ENCODE peak calls at places on chromosomes 1 and 21, in seven cellular contexts. One of them, this sample, is unnamed.

GRCh38 chr1:154955039-154955717 is 721 bp downstream of the PBXIP1 start:
- DNase-seq in Calu3: no peak
- DNase-seq in astrocyte of the cerebellum: no peak
- DNase-seq in IMR-90: peak
- DNase-seq in GM12865: peak
- DNase-seq in OCI-LY7: peak
- DNase-seq in endothelial cell: peak
- DNase-seq in this sample: peak

GRCh38 chr1:239250353-239251035 is 135.9 kb upstream of the CHRM3 start:
- DNase-seq in Calu3: peak
- DNase-seq in OCI-LY7: no peak
- DNase-seq in IMR-90: no peak
- DNase-seq in GM12865: no peak
- DNase-seq in astrocyte of the cerebellum: no peak
- DNase-seq in endothelial cell: no peak
- DNase-seq in this sample: peak

GRCh38 chr1:206802401-206802800 is 30.1 kb upstream of the IL10 start:
- DNase-seq in IMR-90: no peak
- DNase-seq in astrocyte of the cerebellum: no peak
- DNase-seq in OCI-LY7: no peak
- DNase-seq in GM12865: no peak
- DNase-seq in Calu3: no peak
- DNase-seq in endothelial cell: no peak
- DNase-seq in this sample: no peak

GRCh38 chr1:53934170-53934765 is 11.2 kb downstream of the IFT25 start:
- DNase-seq in endothelial cell: no peak
- DNase-seq in OCI-LY7: peak
- DNase-seq in Calu3: no peak
- DNase-seq in IMR-90: no peak
- DNase-seq in GM12865: no peak
- DNase-seq in astrocyte of the cerebellum: no peak
- DNase-seq in this sample: no peak

GRCh38 chr1:203180611-203181330 is 5.1 kb upstream of the MYBPH start:
- DNase-seq in astrocyte of the cerebellum: no peak
- DNase-seq in Calu3: no peak
- DNase-seq in endothelial cell: no peak
- DNase-seq in GM12865: no peak
- DNase-seq in OCI-LY7: no peak
- DNase-seq in IMR-90: no peak
- DNase-seq in this sample: no peak

GRCh38 chr1:7290971-7291970 is 479.8 kb upstream of the VAMP3 start:
- DNase-seq in endothelial cell: no peak
- DNase-seq in GM12865: no peak
- DNase-seq in astrocyte of the cerebellum: no peak
- DNase-seq in OCI-LY7: no peak
- DNase-seq in Calu3: no peak
- DNase-seq in IMR-90: peak
- DNase-seq in this sample: peak

GRCh38 chr1:87155180-87155579 is 173.5 kb upstream of the LMO4 start:
- DNase-seq in GM12865: peak
- DNase-seq in OCI-LY7: no peak
- DNase-seq in Calu3: no peak
- DNase-seq in endothelial cell: no peak
- DNase-seq in IMR-90: no peak
- DNase-seq in astrocyte of the cerebellum: no peak
- DNase-seq in this sample: no peak

GRCh38 chr1:116504308-116505156 is 66.3 kb downstream of the CD58 start:
- DNase-seq in IMR-90: peak
- DNase-seq in OCI-LY7: peak
- DNase-seq in endothelial cell: no peak
- DNase-seq in astrocyte of the cerebellum: no peak
- DNase-seq in GM12865: peak
- DNase-seq in Calu3: peak
- DNase-seq in this sample: peak

GRCh38 chr1:61967750-61968149 is 225.5 kb downstream of the PATJ start:
- DNase-seq in astrocyte of the cerebellum: no peak
- DNase-seq in endothelial cell: no peak
- DNase-seq in IMR-90: peak
- DNase-seq in OCI-LY7: no peak
- DNase-seq in GM12865: no peak
- DNase-seq in Calu3: no peak
- DNase-seq in this sample: no peak

GRCh38 chr1:168086438-168086837 is 50.3 kb downstream of the GPR161 start:
- DNase-seq in endothelial cell: no peak
- DNase-seq in GM12865: no peak
- DNase-seq in Calu3: no peak
- DNase-seq in astrocyte of the cerebellum: no peak
- DNase-seq in IMR-90: no peak
- DNase-seq in OCI-LY7: no peak
- DNase-seq in this sample: no peak

GRCh38 chr1:156001682-156002171 is 19.0 kb downstream of the SSR2 start:
- DNase-seq in GM12865: no peak
- DNase-seq in endothelial cell: no peak
- DNase-seq in IMR-90: no peak
- DNase-seq in astrocyte of the cerebellum: no peak
- DNase-seq in Calu3: no peak
- DNase-seq in OCI-LY7: no peak
- DNase-seq in this sample: no peak

GRCh38 chr1:113782451-113782850 is 23.2 kb upstream of the PHTF1 start:
- DNase-seq in OCI-LY7: no peak
- DNase-seq in IMR-90: peak
- DNase-seq in Calu3: no peak
- DNase-seq in endothelial cell: no peak
- DNase-seq in GM12865: no peak
- DNase-seq in astrocyte of the cerebellum: no peak
- DNase-seq in this sample: no peak

GRCh38 chr1:197463142-197463541 is 195.1 kb downstream of the CRB1 start:
- DNase-seq in GM12865: no peak
- DNase-seq in astrocyte of the cerebellum: no peak
- DNase-seq in endothelial cell: no peak
- DNase-seq in IMR-90: no peak
- DNase-seq in Calu3: no peak
- DNase-seq in OCI-LY7: no peak
- DNase-seq in this sample: no peak

DNA sequence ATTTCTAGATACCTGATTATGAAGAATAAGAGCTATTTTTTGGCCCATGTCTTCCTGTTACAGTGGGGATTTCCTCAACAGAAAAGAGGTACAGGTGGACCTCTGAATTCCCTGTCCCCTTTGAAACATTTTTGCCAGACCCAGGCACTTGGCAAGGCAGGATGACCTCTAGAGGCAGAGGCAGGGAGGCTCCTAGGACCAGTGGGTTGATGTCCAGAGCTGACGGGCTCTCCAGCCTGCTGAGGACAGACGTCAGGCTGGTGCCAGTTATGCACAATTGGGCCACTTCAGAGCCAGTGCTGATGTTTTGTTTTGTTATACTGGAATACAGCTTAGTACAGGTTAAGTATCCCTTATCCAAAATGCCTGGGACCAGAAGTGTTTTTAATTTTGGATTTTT is 18.5 kb upstream of the A3GALT2 start:
- DNase-seq in Calu3: no peak
- DNase-seq in OCI-LY7: no peak
- DNase-seq in GM12865: no peak
- DNase-seq in endothelial cell: no peak
- DNase-seq in astrocyte of the cerebellum: no peak
- DNase-seq in IMR-90: no peak
- DNase-seq in this sample: no peak
- TF ChIP-seq CTCF in Calu3: no peak
- TF ChIP-seq CTCF in OCI-LY7: no peak
- TF ChIP-seq CTCF in GM12865: no peak
- TF ChIP-seq CTCF in endothelial cell: no peak
- TF ChIP-seq CTCF in astrocyte of the cerebellum: peak
- TF ChIP-seq CTCF in IMR-90: no peak
- TF ChIP-seq CTCF in this sample: no peak

GRCh38 chr1:218946147-218946546 is 227.5 kb upstream of the LYPLAL1 start:
- DNase-seq in IMR-90: no peak
- DNase-seq in Calu3: no peak
- DNase-seq in OCI-LY7: no peak
- DNase-seq in GM12865: no peak
- DNase-seq in endothelial cell: no peak
- DNase-seq in astrocyte of the cerebellum: no peak
- DNase-seq in this sample: no peak
- TF ChIP-seq CTCF in IMR-90: no peak
- TF ChIP-seq CTCF in Calu3: no peak
- TF ChIP-seq CTCF in OCI-LY7: no peak
- TF ChIP-seq CTCF in GM12865: no peak
- TF ChIP-seq CTCF in endothelial cell: no peak
- TF ChIP-seq CTCF in astrocyte of the cerebellum: no peak
- TF ChIP-seq CTCF in this sample: no peak

GRCh38 chr1:27951396-27951795 is 8.4 kb upstream of the XKR8 start:
- DNase-seq in endothelial cell: no peak
- DNase-seq in astrocyte of the cerebellum: no peak
- DNase-seq in Calu3: no peak
- DNase-seq in OCI-LY7: peak
- DNase-seq in GM12865: no peak
- DNase-seq in IMR-90: no peak
- DNase-seq in this sample: no peak

GRCh38 chr1:27945020-27945419 is 10.2 kb downstream of the SMPDL3B start:
- DNase-seq in astrocyte of the cerebellum: no peak
- DNase-seq in IMR-90: no peak
- DNase-seq in GM12865: no peak
- DNase-seq in Calu3: no peak
- DNase-seq in OCI-LY7: no peak
- DNase-seq in endothelial cell: no peak
- DNase-seq in this sample: no peak

GRCh38 chr1:27952147-27952546 is 7.6 kb upstream of the XKR8 start:
- DNase-seq in Calu3: no peak
- DNase-seq in astrocyte of the cerebellum: no peak
- DNase-seq in GM12865: no peak
- DNase-seq in OCI-LY7: no peak
- DNase-seq in endothelial cell: no peak
- DNase-seq in IMR-90: no peak
- DNase-seq in this sample: no peak

GRCh38 chr1:27954186-27954585 is 5.6 kb upstream of the XKR8 start:
- DNase-seq in OCI-LY7: no peak
- DNase-seq in astrocyte of the cerebellum: no peak
- DNase-seq in Calu3: no peak
- DNase-seq in GM12865: no peak
- DNase-seq in endothelial cell: no peak
- DNase-seq in IMR-90: no peak
- DNase-seq in this sample: no peak

DNA sequence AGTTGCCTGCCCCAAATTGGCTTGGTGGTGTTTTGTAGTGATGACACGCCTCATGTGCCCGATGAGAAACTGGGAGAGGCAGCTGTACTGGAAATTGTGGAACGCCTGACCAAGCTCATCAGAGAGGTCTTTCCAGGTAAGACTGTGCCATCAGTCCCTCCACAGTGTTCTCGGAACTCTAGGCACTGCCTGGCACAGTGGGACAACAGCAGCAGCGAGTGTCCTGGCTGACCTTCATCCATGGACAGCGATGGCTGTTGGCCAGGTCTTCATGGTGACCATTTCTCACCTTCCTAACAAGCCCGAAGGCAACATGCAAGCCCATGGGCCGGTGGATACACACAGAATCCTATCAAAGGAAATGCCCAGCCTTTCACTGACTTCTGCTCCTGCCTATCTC is 10.7 kb upstream of the XKR8 start:
- DNase-seq in endothelial cell: no peak
- DNase-seq in GM12865: no peak
- DNase-seq in Calu3: no peak
- DNase-seq in IMR-90: no peak
- DNase-seq in OCI-LY7: no peak
- DNase-seq in astrocyte of the cerebellum: no peak
- DNase-seq in this sample: no peak
- TF ChIP-seq CTCF in endothelial cell: no peak
- TF ChIP-seq CTCF in GM12865: no peak
- TF ChIP-seq CTCF in Calu3: no peak
- TF ChIP-seq CTCF in IMR-90: no peak
- TF ChIP-seq CTCF in OCI-LY7: no peak
- TF ChIP-seq CTCF in astrocyte of the cerebellum: no peak
- TF ChIP-seq CTCF in this sample: no peak

GRCh38 chr1:183697814-183698590 is 44.9 kb upstream of the APOBEC4 start:
- DNase-seq in IMR-90: no peak
- DNase-seq in astrocyte of the cerebellum: no peak
- DNase-seq in endothelial cell: no peak
- DNase-seq in Calu3: peak
- DNase-seq in OCI-LY7: no peak
- DNase-seq in GM12865: no peak
- DNase-seq in this sample: no peak
- TF ChIP-seq CTCF in IMR-90: no peak
- TF ChIP-seq CTCF in astrocyte of the cerebellum: no peak
- TF ChIP-seq CTCF in endothelial cell: no peak
- TF ChIP-seq CTCF in Calu3: no peak
- TF ChIP-seq CTCF in OCI-LY7: no peak
- TF ChIP-seq CTCF in GM12865: no peak
- TF ChIP-seq CTCF in this sample: no peak

GRCh38 chr21:41167348-41168342 is at the start of gene BACE2:
- DNase-seq in IMR-90: peak
- DNase-seq in GM12865: peak
- DNase-seq in astrocyte of the cerebellum: peak
- DNase-seq in endothelial cell: peak
- DNase-seq in OCI-LY7: no peak
- DNase-seq in Calu3: peak
- DNase-seq in this sample: peak
- TF ChIP-seq CTCF in IMR-90: peak
- TF ChIP-seq CTCF in GM12865: peak
- TF ChIP-seq CTCF in astrocyte of the cerebellum: peak
- TF ChIP-seq CTCF in endothelial cell: peak
- TF ChIP-seq CTCF in OCI-LY7: no peak
- TF ChIP-seq CTCF in Calu3: peak
- TF ChIP-seq CTCF in this sample: peak

DNA sequence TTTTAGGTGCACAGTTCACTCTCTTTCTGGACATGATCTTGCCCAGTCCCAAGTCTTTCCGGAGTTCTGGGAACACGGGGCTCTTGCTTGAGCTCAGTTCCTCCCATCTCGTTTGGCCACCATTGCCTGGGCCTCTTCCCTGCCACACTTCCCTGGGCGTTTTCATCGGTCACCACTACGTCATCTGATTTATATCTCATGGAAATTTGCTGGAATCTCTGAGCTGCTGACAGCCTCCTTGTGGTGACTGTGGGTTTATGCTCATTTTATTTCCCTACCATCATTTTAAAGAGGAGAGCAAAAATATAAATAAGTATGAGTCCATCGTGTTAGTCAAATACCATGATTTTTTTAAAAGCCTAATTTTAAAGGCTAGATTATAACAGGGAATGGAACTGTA is 449.1 kb upstream of the KAZN start:
- DNase-seq in IMR-90: no peak
- DNase-seq in Calu3: no peak
- DNase-seq in astrocyte of the cerebellum: no peak
- DNase-seq in GM12865: no peak
- DNase-seq in endothelial cell: no peak
- DNase-seq in OCI-LY7: no peak
- DNase-seq in this sample: no peak
- TF ChIP-seq CTCF in IMR-90: no peak
- TF ChIP-seq CTCF in Calu3: no peak
- TF ChIP-seq CTCF in astrocyte of the cerebellum: peak
- TF ChIP-seq CTCF in GM12865: no peak
- TF ChIP-seq CTCF in endothelial cell: no peak
- TF ChIP-seq CTCF in OCI-LY7: no peak
- TF ChIP-seq CTCF in this sample: no peak

DNA sequence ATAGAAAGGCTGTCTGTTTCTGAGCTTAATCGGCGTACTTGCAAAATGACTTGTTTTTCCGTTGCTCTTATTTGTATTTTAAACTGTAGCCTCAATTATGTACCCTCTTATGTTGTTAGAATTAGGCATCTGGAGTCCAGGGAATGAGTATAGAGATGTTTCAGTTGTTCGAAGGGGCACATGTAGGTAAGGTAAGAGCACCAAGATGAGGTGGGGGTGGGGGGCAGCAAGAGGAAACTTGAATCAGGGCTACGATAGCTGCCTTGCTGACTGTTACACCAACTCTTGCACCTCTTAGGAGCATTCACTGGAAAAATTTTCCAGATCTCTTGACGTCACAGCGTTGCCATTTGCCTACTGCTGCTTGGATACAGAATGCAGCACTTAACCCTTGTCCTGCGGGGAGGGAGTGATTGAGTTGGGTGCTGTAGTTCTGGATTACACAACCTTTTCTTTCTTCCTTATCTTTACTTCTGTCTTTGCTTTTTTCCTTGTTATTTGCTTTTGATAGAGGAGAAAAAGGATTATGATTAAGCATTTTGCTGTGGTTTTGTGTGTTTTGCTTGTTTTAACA is 3.2 kb downstream of the ATP1B1 start:
- DNase-seq in GM12865: no peak
- DNase-seq in OCI-LY7: peak
- DNase-seq in IMR-90: peak
- DNase-seq in Calu3: peak
- DNase-seq in endothelial cell: no peak
- DNase-seq in astrocyte of the cerebellum: peak
- DNase-seq in this sample: peak
- TF ChIP-seq CTCF in GM12865: no peak
- TF ChIP-seq CTCF in OCI-LY7: peak
- TF ChIP-seq CTCF in IMR-90: no peak
- TF ChIP-seq CTCF in Calu3: no peak
- TF ChIP-seq CTCF in endothelial cell: no peak
- TF ChIP-seq CTCF in astrocyte of the cerebellum: no peak
- TF ChIP-seq CTCF in this sample: no peak